ENCODE peak calls at places on chromosomes 4 and X, in six cellular contexts. One of them, this sample, is unnamed.

GRCh38 chrX:154113729-154114128 is 16.2 kb upstream of the MECP2 start:
- DNase-seq in amniotic stem cell: no peak
- DNase-seq in immature natural killer cell: no peak
- DNase-seq in substantia nigra: no peak
- DNase-seq in ecto neural progenitor cell: no peak
- DNase-seq in stimulated activated naive B cell treated with anti-CD40 and anti-IgM and Interleukin-4, amounts not matched to agents 10 μg/mL and 1 μg/mL and 100 μg/mL, for 72 hours: no peak
- DNase-seq in this sample: no peak

GRCh38 chr4:181688886-181689285 is 554.3 kb upstream of the TENM3 start:
- DNase-seq in ecto neural progenitor cell: no peak
- DNase-seq in stimulated activated naive B cell treated with anti-CD40 and anti-IgM and Interleukin-4, amounts not matched to agents 10 μg/mL and 1 μg/mL and 100 μg/mL, for 72 hours: no peak
- DNase-seq in substantia nigra: no peak
- DNase-seq in amniotic stem cell: no peak
- DNase-seq in immature natural killer cell: no peak
- DNase-seq in this sample: no peak

GRCh38 chr4:127632420-127633403 is at the start of gene INTU:
- DNase-seq in ecto neural progenitor cell: peak; percentile 95
- DNase-seq in amniotic stem cell: peak; percentile 92
- DNase-seq in immature natural killer cell: peak; percentile 6
- DNase-seq in substantia nigra: peak; percentile 85
- DNase-seq in stimulated activated naive B cell treated with anti-CD40 and anti-IgM and Interleukin-4, amounts not matched to agents 10 μg/mL and 1 μg/mL and 100 μg/mL, for 72 hours: peak; percentile 54
- DNase-seq in this sample: peak; percentile 97

GRCh38 chr4:38177035-38177791 is 217.0 kb downstream of the PTTG2 start:
- DNase-seq in stimulated activated naive B cell treated with anti-CD40 and anti-IgM and Interleukin-4, amounts not matched to agents 10 μg/mL and 1 μg/mL and 100 μg/mL, for 72 hours: no peak
- DNase-seq in amniotic stem cell: no peak
- DNase-seq in ecto neural progenitor cell: no peak
- DNase-seq in substantia nigra: no peak
- DNase-seq in immature natural killer cell: peak; percentile 76
- DNase-seq in this sample: no peak

GRCh38 chr4:13542577-13543042 is 1.7 kb downstream of the NKX3-2 start:
- DNase-seq in stimulated activated naive B cell treated with anti-CD40 and anti-IgM and Interleukin-4, amounts not matched to agents 10 μg/mL and 1 μg/mL and 100 μg/mL, for 72 hours: no peak
- DNase-seq in amniotic stem cell: no peak
- DNase-seq in ecto neural progenitor cell: no peak
- DNase-seq in substantia nigra: no peak
- DNase-seq in immature natural killer cell: no peak
- DNase-seq in this sample: no peak

GRCh38 chr4:76366737-76367136 is 54.2 kb downstream of the CCDC158 start:
- DNase-seq in substantia nigra: no peak
- DNase-seq in ecto neural progenitor cell: no peak
- DNase-seq in stimulated activated naive B cell treated with anti-CD40 and anti-IgM and Interleukin-4, amounts not matched to agents 10 μg/mL and 1 μg/mL and 100 μg/mL, for 72 hours: no peak
- DNase-seq in amniotic stem cell: no peak
- DNase-seq in immature natural killer cell: no peak
- DNase-seq in this sample: no peak

GRCh38 chrX:13165266-13165665 is 120.8 kb upstream of the FAM9C start:
- DNase-seq in immature natural killer cell: no peak
- DNase-seq in ecto neural progenitor cell: no peak
- DNase-seq in substantia nigra: no peak
- DNase-seq in amniotic stem cell: no peak
- DNase-seq in stimulated activated naive B cell treated with anti-CD40 and anti-IgM and Interleukin-4, amounts not matched to agents 10 μg/mL and 1 μg/mL and 100 μg/mL, for 72 hours: no peak
- DNase-seq in this sample: no peak

GRCh38 chr4:52670121-52670520 is 11.0 kb upstream of the USP46 start:
- DNase-seq in stimulated activated naive B cell treated with anti-CD40 and anti-IgM and Interleukin-4, amounts not matched to agents 10 μg/mL and 1 μg/mL and 100 μg/mL, for 72 hours: no peak
- DNase-seq in substantia nigra: no peak
- DNase-seq in amniotic stem cell: no peak
- DNase-seq in ecto neural progenitor cell: no peak
- DNase-seq in immature natural killer cell: no peak
- DNase-seq in this sample: no peak

GRCh38 chr4:187224560-187224959 is 500.9 kb upstream of the FAT1 start:
- DNase-seq in stimulated activated naive B cell treated with anti-CD40 and anti-IgM and Interleukin-4, amounts not matched to agents 10 μg/mL and 1 μg/mL and 100 μg/mL, for 72 hours: no peak
- DNase-seq in immature natural killer cell: no peak
- DNase-seq in amniotic stem cell: no peak
- DNase-seq in ecto neural progenitor cell: no peak
- DNase-seq in substantia nigra: no peak
- DNase-seq in this sample: no peak

GRCh38 chr4:38189445-38189844 is 229.2 kb downstream of the PTTG2 start:
- DNase-seq in substantia nigra: no peak
- DNase-seq in amniotic stem cell: peak; percentile 14
- DNase-seq in ecto neural progenitor cell: no peak
- DNase-seq in immature natural killer cell: no peak
- DNase-seq in stimulated activated naive B cell treated with anti-CD40 and anti-IgM and Interleukin-4, amounts not matched to agents 10 μg/mL and 1 μg/mL and 100 μg/mL, for 72 hours: no peak
- DNase-seq in this sample: peak; percentile 28

GRCh38 chr4:13547563-13548041 is 3.3 kb upstream of the NKX3-2 start:
- DNase-seq in amniotic stem cell: no peak
- DNase-seq in ecto neural progenitor cell: peak; percentile 62
- DNase-seq in immature natural killer cell: peak; percentile 33
- DNase-seq in stimulated activated naive B cell treated with anti-CD40 and anti-IgM and Interleukin-4, amounts not matched to agents 10 μg/mL and 1 μg/mL and 100 μg/mL, for 72 hours: no peak
- DNase-seq in substantia nigra: no peak
- DNase-seq in this sample: no peak

GRCh38 chrX:115400960-115401359 is 111.4 kb downstream of the LUZP4 start:
- DNase-seq in amniotic stem cell: no peak
- DNase-seq in immature natural killer cell: no peak
- DNase-seq in ecto neural progenitor cell: peak; percentile 53
- DNase-seq in substantia nigra: no peak
- DNase-seq in stimulated activated naive B cell treated with anti-CD40 and anti-IgM and Interleukin-4, amounts not matched to agents 10 μg/mL and 1 μg/mL and 100 μg/mL, for 72 hours: no peak
- DNase-seq in this sample: peak; percentile 44

GRCh38 chr4:5128569-5128968 is 77.3 kb downstream of the STK32B start:
- DNase-seq in amniotic stem cell: no peak
- DNase-seq in stimulated activated naive B cell treated with anti-CD40 and anti-IgM and Interleukin-4, amounts not matched to agents 10 μg/mL and 1 μg/mL and 100 μg/mL, for 72 hours: no peak
- DNase-seq in immature natural killer cell: no peak
- DNase-seq in ecto neural progenitor cell: no peak
- DNase-seq in substantia nigra: no peak
- DNase-seq in this sample: peak; percentile 10

GRCh38 chrX:118727686-118728339 is 407 bp downstream of the IL13RA1 start:
- DNase-seq in ecto neural progenitor cell: no peak
- DNase-seq in immature natural killer cell: no peak
- DNase-seq in amniotic stem cell: no peak
- DNase-seq in stimulated activated naive B cell treated with anti-CD40 and anti-IgM and Interleukin-4, amounts not matched to agents 10 μg/mL and 1 μg/mL and 100 μg/mL, for 72 hours: no peak
- DNase-seq in substantia nigra: no peak
- DNase-seq in this sample: peak; percentile 55

GRCh38 chr4:122764808-122765189 is 32.3 kb downstream of the BBS12 start:
- DNase-seq in immature natural killer cell: no peak
- DNase-seq in stimulated activated naive B cell treated with anti-CD40 and anti-IgM and Interleukin-4, amounts not matched to agents 10 μg/mL and 1 μg/mL and 100 μg/mL, for 72 hours: no peak
- DNase-seq in substantia nigra: no peak
- DNase-seq in amniotic stem cell: peak; percentile 76
- DNase-seq in ecto neural progenitor cell: no peak
- DNase-seq in this sample: no peak

GRCh38 chr4:183591301-183591700 is 67.7 kb downstream of the RWDD4 start:
- DNase-seq in amniotic stem cell: no peak
- DNase-seq in stimulated activated naive B cell treated with anti-CD40 and anti-IgM and Interleukin-4, amounts not matched to agents 10 μg/mL and 1 μg/mL and 100 μg/mL, for 72 hours: no peak
- DNase-seq in ecto neural progenitor cell: no peak
- DNase-seq in substantia nigra: no peak
- DNase-seq in immature natural killer cell: no peak
- DNase-seq in this sample: no peak

GRCh38 chrX:78923198-78924015 is 21.8 kb upstream of the P2RY10 start:
- DNase-seq in substantia nigra: no peak
- DNase-seq in immature natural killer cell: no peak
- DNase-seq in stimulated activated naive B cell treated with anti-CD40 and anti-IgM and Interleukin-4, amounts not matched to agents 10 μg/mL and 1 μg/mL and 100 μg/mL, for 72 hours: no peak
- DNase-seq in ecto neural progenitor cell: no peak
- DNase-seq in amniotic stem cell: no peak
- DNase-seq in this sample: no peak

GRCh38 chrX:152641996-152642395 is 4.3 kb downstream of the GABRQ start:
- DNase-seq in immature natural killer cell: no peak
- DNase-seq in stimulated activated naive B cell treated with anti-CD40 and anti-IgM and Interleukin-4, amounts not matched to agents 10 μg/mL and 1 μg/mL and 100 μg/mL, for 72 hours: no peak
- DNase-seq in ecto neural progenitor cell: no peak
- DNase-seq in substantia nigra: no peak
- DNase-seq in amniotic stem cell: no peak
- DNase-seq in this sample: peak; percentile 78

GRCh38 chr4:39563448-39563847 is 36.2 kb upstream of the UGDH start:
- DNase-seq in amniotic stem cell: no peak
- DNase-seq in stimulated activated naive B cell treated with anti-CD40 and anti-IgM and Interleukin-4, amounts not matched to agents 10 μg/mL and 1 μg/mL and 100 μg/mL, for 72 hours: no peak
- DNase-seq in immature natural killer cell: no peak
- DNase-seq in ecto neural progenitor cell: no peak
- DNase-seq in substantia nigra: no peak
- DNase-seq in this sample: no peak